ENCODE peak calls at places on chromosomes 16 and 17, in eight cellular contexts. G is GM12878, Q is stomach, M is esophagus muscularis mucosa, A is SK-N-MC, S is GM23338, O is HCT116, L is K562. K is an unnamed sample.

GRCh38 chr16:1960665-1961630 is 1.6 kb downstream of the NDUFB10 start:
- DNase-seq in G (no peak), Q (no peak), M (no peak), A (no peak), S (no peak), O (peak; percentile 64), L (no peak), K (peak; percentile 39)

GRCh38 chr16:56365552-56365951 is 59.8 kb downstream of the AMFR start:
- DNase-seq in G (no peak), Q (no peak), M (peak; percentile 4), A (no peak), S (no peak), O (no peak), L (no peak), K (no peak)

GRCh38 chr17:6639014-6639650 is 1.4 kb downstream of the KIAA0753 start:
- DNase-seq in G (no peak), Q (no peak), M (no peak), A (no peak), S (peak; percentile 9), O (no peak), L (peak; percentile 53), K (peak; percentile 6)

GRCh38 chr17:15456972-15457722 is 10.3 kb downstream of the CDRT4 start:
- DNase-seq in G (no peak), Q (no peak), M (no peak), A (no peak), S (no peak), O (no peak), L (no peak), K (peak; percentile 62)

GRCh38 chr17:31531336-31532160 is 140.1 kb downstream of the RAB11FIP4 start:
- DNase-seq in G (no peak), Q (no peak), M (no peak), A (no peak), S (no peak), O (no peak), L (no peak), K (no peak)

GRCh38 chr17:47225436-47225858 is 16.3 kb downstream of the MYL4 start:
- DNase-seq in G (no peak), Q (peak; percentile 82), M (no peak), A (peak; percentile 22), S (no peak), O (peak; percentile 58), L (no peak), K (peak; percentile 98)

GRCh38 chr17:40371261-40371929 is 6.9 kb upstream of the GJD3 start:
- DNase-seq in G (no peak), Q (no peak), M (no peak), A (no peak), S (peak; percentile 91), O (peak; percentile 19), L (peak; percentile 49), K (no peak)

GRCh38 chr16:50245417-50246298 is 20.7 kb upstream of the ADCY7 start:
- DNase-seq in G (no peak), Q (peak; percentile 55), M (no peak), A (no peak), S (peak; percentile 48), O (peak; percentile 39), L (peak; percentile 92), K (peak; percentile 16)

GRCh38 chr17:40358323-40359038 is 6.1 kb downstream of the GJD3 start:
- DNase-seq in G (no peak), Q (peak; percentile 94), M (peak; percentile 98), A (peak; percentile 45), S (peak; percentile 94), O (peak; percentile 64), L (peak; percentile 91), K (peak; percentile 84)

GRCh38 chr17:5282639-5283217 is 644 bp downstream of the RABEP1 start:
- DNase-seq in G (no peak), Q (no peak), M (no peak), A (no peak), S (peak; percentile 12), O (no peak), L (peak; percentile 69), K (peak; percentile 37)

GRCh38 chr16:52957199-52957598 is 95.5 kb downstream of the CHD9NB start:
- DNase-seq in G (no peak), Q (no peak), M (no peak), A (no peak), S (no peak), O (no peak), L (no peak), K (no peak)

GRCh38 chr16:706189-707061 is 824 bp upstream of the FBXL16 start:
- DNase-seq in G (no peak), Q (no peak), M (no peak), A (no peak), S (peak; percentile 76), O (no peak), L (no peak), K (no peak)
- H3K4me3 ChIP-seq in G (no peak overlapping the region), Q (peak overlapping the region; percentile 24), M (no peak overlapping the region), A (no peak overlapping the region), S (peak overlapping the region; percentile 67), O (no peak overlapping the region), L (no peak overlapping the region), K (no peak overlapping the region)

GRCh38 chr16:86398622-86399021 is 111.7 kb upstream of the FOXF1 start:
- DNase-seq in G (no peak), Q (no peak), M (no peak), A (no peak), S (no peak), O (no peak), L (no peak), K (peak; percentile 49)

GRCh38 chr16:86398201-86398600 is 112.1 kb upstream of the FOXF1 start:
- DNase-seq in G (no peak), Q (no peak), M (no peak), A (no peak), S (no peak), O (no peak), L (no peak), K (no peak)

GRCh38 chr16:86396318-86396882 is 113.9 kb upstream of the FOXF1 start:
- DNase-seq in G (no peak), Q (no peak), M (no peak), A (no peak), S (no peak), O (no peak), L (no peak), K (no peak)

GRCh38 chr16:86395477-86395876 is 114.8 kb upstream of the FOXF1 start:
- DNase-seq in G (no peak), Q (no peak), M (no peak), A (no peak), S (no peak), O (no peak), L (no peak), K (no peak)

GRCh38 chr16:86396918-86397317 is 113.4 kb upstream of the FOXF1 start:
- DNase-seq in G (no peak), Q (no peak), M (no peak), A (no peak), S (no peak), O (peak; percentile 28), L (no peak), K (peak; percentile 86)
- TF ChIP-seq POLR2AphosphoS5 in G (no peak), Q (no peak), M (peak; percentile 75), A (no peak), S (no peak), O (peak; percentile 52), L (no peak), K (peak; percentile 77)

GRCh38 chr16:3129137-3130131 is 5.4 kb upstream of the ZNF213 start:
- DNase-seq in G (no peak), Q (peak; percentile 73), M (peak; percentile 94), A (peak; percentile 80), S (peak; percentile 94), O (no peak), L (peak; percentile 37), K (peak; percentile 80)
- H3K4me3 ChIP-seq in G (peak overlapping the region; percentile 70), Q (peak overlapping the region; percentile 43), M (peak overlapping the region; percentile 54), A (peak overlapping the region; percentile 77), S (no peak overlapping the region), O (peak overlapping the region; percentile 39), L (peak overlapping the region; percentile 40), K (no peak overlapping the region)

GRCh38 chr16:3863587-3863986 is 16.9 kb downstream of the CREBBP start:
- DNase-seq in G (no peak), Q (no peak), M (no peak), A (no peak), S (no peak), O (no peak), L (no peak), K (no peak)
- TF ChIP-seq POLR2AphosphoS5 in G (no peak), Q (no peak), M (no peak), A (no peak), S (no peak), O (no peak), L (no peak), K (no peak)

DNA sequence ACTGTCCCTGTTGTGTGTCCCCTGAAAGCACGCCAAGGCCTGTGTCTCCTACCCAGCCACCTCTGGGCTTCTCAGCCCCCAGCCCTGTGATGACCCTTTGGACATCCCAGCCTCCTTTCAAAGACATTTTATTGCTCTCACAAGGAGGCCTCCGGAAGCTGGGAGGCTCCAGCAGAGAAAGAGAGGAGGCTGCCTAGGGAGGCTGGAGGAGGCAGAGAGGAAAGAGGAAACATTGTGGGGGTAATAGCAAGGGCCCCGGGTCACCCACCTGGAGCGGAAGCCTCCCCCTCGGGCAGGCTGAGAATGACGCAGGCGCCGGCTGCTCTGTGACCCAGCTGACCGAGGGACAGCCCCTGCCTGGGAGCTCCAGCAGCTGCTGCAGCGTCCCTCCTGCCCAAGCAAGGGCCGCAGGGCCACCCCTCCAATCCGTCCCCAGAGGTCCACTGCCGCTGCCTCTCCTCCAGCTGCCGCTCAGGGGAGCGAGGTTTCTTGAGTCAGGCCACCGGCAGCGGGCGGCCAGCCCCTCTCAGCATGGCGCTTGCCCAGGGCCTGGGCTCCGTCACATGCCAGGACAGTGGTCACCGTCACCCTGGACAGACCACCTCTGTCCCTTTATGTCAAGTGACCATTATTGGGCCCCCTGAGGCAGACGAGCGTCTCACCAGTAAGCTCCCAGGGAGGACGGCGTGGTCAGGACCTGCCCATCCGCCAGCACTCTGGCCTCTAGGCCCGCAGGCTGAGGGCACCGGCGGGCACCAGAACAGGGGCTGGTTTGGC is 29.3 kb downstream of the ACTG1 start:
- DNase-seq in G (no peak), Q (no peak), M (no peak), A (no peak), S (no peak), O (no peak), L (no peak), K (no peak)
- H3K4me3 ChIP-seq in G (no peak overlapping the region), Q (peak overlapping the region; percentile 39), M (peak overlapping the region; percentile 51), A (peak overlapping the region; percentile 69), S (peak overlapping the region; percentile 73), O (no peak overlapping the region), L (no peak overlapping the region), K (no peak overlapping the region)

DNA sequence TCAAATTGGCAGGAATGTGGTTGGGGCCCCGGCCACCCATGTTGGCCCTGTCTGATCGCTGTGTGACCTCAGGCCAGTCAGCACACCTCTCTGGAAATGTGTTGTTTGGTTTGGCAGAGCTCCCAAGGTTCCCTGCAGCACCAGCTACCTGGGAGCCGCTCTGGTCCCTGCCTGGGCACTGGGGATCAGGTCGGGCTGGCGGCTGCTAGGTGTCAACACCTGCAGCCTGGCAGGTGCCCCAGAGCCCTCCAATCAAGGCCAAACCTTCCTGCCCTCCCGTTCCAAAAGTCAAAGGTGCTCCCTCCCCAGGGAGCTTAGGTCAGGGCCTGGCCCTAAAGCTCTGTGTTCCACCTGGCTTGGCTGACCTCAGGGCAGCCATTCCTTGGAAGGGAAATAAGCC is 55.9 kb downstream of the ZDHHC7 start:
- DNase-seq in G (no peak), Q (peak; percentile 70), M (no peak), A (no peak), S (no peak), O (no peak), L (no peak), K (no peak)
- TF ChIP-seq POLR2AphosphoS5 in G (no peak), Q (no peak), M (no peak), A (no peak), S (no peak), O (no peak), L (no peak), K (no peak)